ENCODE peak calls at places on chromosomes 2 and 18, in ten cellular contexts. P is astrocyte of the spinal cord; F is GM13976; U is AG10803; K is body of pancreas; S is HL-60; T is upper lobe of right lung; L is progenitor cell of endocrine pancreas; E is sigmoid colon; B is CD8-positive, alpha-beta T cell. A is an unnamed sample.

GRCh38 chr2:155633060-155633839 is 699.3 kb downstream of the NR4A2 start:
- DNase-seq in P (no peak), F (no peak), U (no peak), K (no peak), S (no peak), T (no peak), L (no peak), E (no peak), B (no peak), A (no peak)

GRCh38 chr2:232361646-232362045 is 16.9 kb upstream of the ALPP start:
- DNase-seq in P (no peak), F (no peak), U (no peak), K (no peak), S (no peak), T (no peak), L (no peak), E (peak; percentile 2), B (no peak), A (no peak)

GRCh38 chr2:8346706-8347430 is 335.0 kb upstream of the ID2 start:
- DNase-seq in P (no peak), F (no peak), U (no peak), K (no peak), S (no peak), T (no peak), L (no peak), E (no peak), B (no peak), A (no peak)

GRCh38 chr2:9770308-9771100 is 72.8 kb upstream of the TAF1B start:
- DNase-seq in P (peak; percentile 70), F (peak; percentile 86), U (peak; percentile 76), K (peak; percentile 74), S (peak; percentile 23), T (peak; percentile 76), L (peak; percentile 30), E (peak; percentile 86), B (peak; percentile 40), A (no peak)

GRCh38 chr18:5890261-5890605 is 5.1 kb downstream of the TMEM200C start:
- DNase-seq in P (no peak), F (no peak), U (no peak), K (peak; percentile 20), S (no peak), T (no peak), L (no peak), E (no peak), B (no peak), A (no peak)

GRCh38 chr2:232028631-232029030 is 67.1 kb downstream of the DIS3L2 start:
- DNase-seq in P (peak; percentile 21), F (no peak), U (peak; percentile 62), K (peak; percentile 18), S (no peak), T (no peak), L (no peak), E (no peak), B (no peak), A (no peak)

GRCh38 chr2:202152104-202152771 is 79.2 kb downstream of the KIAA2012 start:
- DNase-seq in P (no peak), F (no peak), U (peak; percentile 77), K (no peak), S (no peak), T (no peak), L (no peak), E (no peak), B (no peak), A (no peak)

GRCh38 chr2:73979021-73979420 is 5.7 kb upstream of the TET3 start:
- DNase-seq in P (no peak), F (peak; percentile 55), U (no peak), K (no peak), S (no peak), T (no peak), L (no peak), E (no peak), B (peak; percentile 84), A (no peak)

GRCh38 chr2:7837232-7837760 is 844.6 kb upstream of the ID2 start:
- DNase-seq in P (no peak), F (no peak), U (no peak), K (no peak), S (no peak), T (no peak), L (no peak), E (no peak), B (no peak), A (no peak)

GRCh38 chr2:72755647-72756423 is 70.0 kb downstream of the EXOC6B start:
- DNase-seq in P (no peak), F (no peak), U (peak; percentile 78), K (peak; percentile 10), S (no peak), T (no peak), L (no peak), E (no peak), B (no peak), A (no peak)

GRCh38 chr2:30197570-30197969 is 33.8 kb upstream of the LBH start:
- DNase-seq in P (no peak), F (no peak), U (no peak), K (no peak), S (no peak), T (no peak), L (no peak), E (peak; percentile 60), B (no peak), A (no peak)
- TF ChIP-seq CTCF in P (no peak), F (no peak), U (no peak), K (no peak), S (no peak), T (no peak), L (peak; percentile 30), E (no peak), B (no peak), A (peak; percentile 29)

GRCh38 chr18:39801848-39802247 is 2153.2 kb upstream of the PIK3C3 start:
- DNase-seq in P (no peak), F (no peak), U (no peak), K (no peak), S (no peak), T (no peak), L (no peak), E (no peak), B (no peak), A (no peak)

GRCh38 chr18:39802648-39803229 is 2152.3 kb upstream of the PIK3C3 start:
- DNase-seq in P (no peak), F (no peak), U (no peak), K (no peak), S (no peak), T (no peak), L (no peak), E (no peak), B (no peak), A (no peak)

GRCh38 chr18:39805218-39805617 is 2149.8 kb upstream of the PIK3C3 start:
- DNase-seq in P (no peak), F (no peak), U (no peak), K (no peak), S (no peak), T (no peak), L (no peak), E (no peak), B (no peak), A (no peak)

GRCh38 chr18:39801010-39801409 is 2154.0 kb upstream of the PIK3C3 start:
- DNase-seq in P (no peak), F (no peak), U (no peak), K (no peak), S (no peak), T (no peak), L (no peak), E (no peak), B (no peak), A (no peak)

DNA sequence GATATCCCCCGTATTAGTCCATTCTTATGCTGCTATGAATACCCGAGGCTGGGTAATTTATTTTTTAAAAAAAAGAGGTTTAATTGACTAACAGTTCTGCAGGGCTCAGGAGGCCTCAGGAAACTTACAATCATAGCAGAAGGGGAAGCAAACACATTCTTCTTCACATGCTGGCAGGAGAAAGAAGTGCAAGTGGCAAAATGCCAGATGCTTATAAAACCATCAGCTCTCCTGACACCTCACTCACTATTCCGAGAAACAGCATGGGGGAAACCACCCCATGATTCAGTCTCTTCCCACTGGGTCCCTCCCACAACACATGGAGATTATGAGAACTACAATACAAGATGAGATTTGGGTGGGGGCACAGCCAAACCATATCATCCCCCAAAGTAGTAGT is 2148.5 kb upstream of the PIK3C3 start:
- DNase-seq in P (peak; percentile 37), F (no peak), U (peak; percentile 11), K (no peak), S (no peak), T (no peak), L (no peak), E (no peak), B (no peak), A (no peak)
- TF ChIP-seq CTCF in P (no peak), F (no peak), U (no peak), K (no peak), S (no peak), T (no peak), L (no peak), E (no peak), B (no peak), A (no peak)

GRCh38 chr2:163878718-163879117 is 142.9 kb upstream of the FIGN start:
- DNase-seq in P (peak; percentile 15), F (peak; percentile 16), U (peak; percentile 11), K (peak; percentile 62), S (no peak), T (no peak), L (no peak), E (no peak), B (no peak), A (no peak)
- TF ChIP-seq CTCF in P (peak; percentile 62), F (peak; percentile 40), U (peak; percentile 60), K (peak; percentile 45), S (peak; percentile 55), T (peak; percentile 53), L (peak; percentile 59), E (no peak), B (no peak), A (peak; percentile 66)

DNA sequence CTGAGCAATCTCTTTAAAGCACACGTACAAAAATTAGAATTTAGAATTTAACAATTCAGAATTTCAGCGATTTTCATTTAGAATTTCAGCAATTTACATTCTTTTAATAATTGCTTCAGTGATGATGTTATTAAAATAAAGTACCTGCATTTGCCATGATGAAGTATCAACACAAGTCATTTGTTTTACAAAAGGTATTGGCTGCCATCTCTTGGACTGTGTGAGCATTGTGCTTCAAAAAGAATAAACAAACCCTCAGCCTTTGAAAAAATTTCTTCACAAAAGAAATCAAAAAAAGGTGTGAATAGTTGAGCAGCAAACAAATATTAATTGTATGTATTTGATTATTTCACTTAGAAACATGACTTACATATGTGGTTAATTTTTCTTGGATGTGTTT is 27.1 kb upstream of the ZC3H15 start:
- DNase-seq in P (peak; percentile 10), F (no peak), U (peak; percentile 23), K (no peak), S (no peak), T (no peak), L (no peak), E (no peak), B (no peak), A (no peak)
- TF ChIP-seq CTCF in P (peak; percentile 31), F (no peak), U (peak; percentile 48), K (no peak), S (peak; percentile 8), T (peak; percentile 21), L (peak; percentile 47), E (no peak), B (no peak), A (peak; percentile 61)

GRCh38 chr18:13614318-13614643 is 112.1 kb downstream of the FAM210A start:
- DNase-seq in P (no peak), F (no peak), U (no peak), K (no peak), S (no peak), T (no peak), L (no peak), E (no peak), B (no peak), A (no peak)
- TF ChIP-seq CTCF in P (no peak), F (no peak), U (no peak), K (no peak), S (no peak), T (no peak), L (no peak), E (no peak), B (no peak), A (no peak)

GRCh38 chr18:10006261-10006903 is 92.6 kb downstream of the VAPA start:
- DNase-seq in P (peak; percentile 34), F (no peak), U (peak; percentile 70), K (peak; percentile 65), S (peak; percentile 42), T (no peak), L (no peak), E (peak; percentile 30), B (no peak), A (peak; percentile 18)
- TF ChIP-seq CTCF in P (peak; percentile 25), F (no peak), U (peak; percentile 40), K (no peak), S (no peak), T (peak; percentile 26), L (no peak), E (no peak), B (no peak), A (peak; percentile 34)